ENCODE peak calls at places on chromosomes 3 and 15, in six cellular contexts. X is GM23338, W is PC-9, J is HCT116, N is IMR-90, C is adrenal gland. H is an unnamed sample.

GRCh38 chr3:126523745-126524428 is at the start of gene CHST13:
- DNase-seq in X (peak), W (peak), J (no peak), N (peak), C (no peak), H (no peak)

GRCh38 chr3:134348524-134348923 is 25.7 kb downstream of the AMOTL2 start:
- DNase-seq in X (no peak), W (peak), J (peak), N (peak), C (peak), H (no peak)

GRCh38 chr3:41717591-41718093 is 244.3 kb downstream of the ULK4 start:
- DNase-seq in X (no peak), W (no peak), J (no peak), N (no peak), C (no peak), H (no peak)

GRCh38 chr3:97957617-97958311 is 14.5 kb downstream of the RIOX2 start:
- DNase-seq in X (no peak), W (no peak), J (no peak), N (no peak), C (no peak), H (no peak)

GRCh38 chr15:81575436-81576123 is 201.6 kb upstream of the TMC3 start:
- DNase-seq in X (peak), W (no peak), J (no peak), N (peak), C (no peak), H (no peak)

GRCh38 chr15:97168704-97169475 is 791.6 kb upstream of the ARRDC4 start:
- DNase-seq in X (peak), W (no peak), J (no peak), N (no peak), C (peak), H (no peak)

GRCh38 chr3:69182588-69183299 is 60.3 kb upstream of the LMOD3 start:
- DNase-seq in X (no peak), W (no peak), J (no peak), N (peak), C (no peak), H (no peak)

GRCh38 chr3:160052385-160053047 is 63.9 kb downstream of the IL12A start:
- DNase-seq in X (no peak), W (no peak), J (no peak), N (peak), C (no peak), H (no peak)

GRCh38 chr15:72532991-72533601 is 59.0 kb downstream of the ARIH1 start:
- DNase-seq in X (peak), W (no peak), J (no peak), N (no peak), C (no peak), H (no peak)

GRCh38 chr15:66703540-66703941 is 1.5 kb downstream of the SMAD6 start:
- DNase-seq in X (peak), W (peak), J (no peak), N (peak), C (no peak), H (no peak)

GRCh38 chr3:196694202-196694638 is 17.8 kb downstream of the CEP19 start:
- DNase-seq in X (no peak), W (peak), J (no peak), N (peak), C (no peak), H (no peak)
- TF ChIP-seq CTCF in X (no peak), W (peak), J (no peak), N (no peak), C (no peak), H (no peak)

DNA sequence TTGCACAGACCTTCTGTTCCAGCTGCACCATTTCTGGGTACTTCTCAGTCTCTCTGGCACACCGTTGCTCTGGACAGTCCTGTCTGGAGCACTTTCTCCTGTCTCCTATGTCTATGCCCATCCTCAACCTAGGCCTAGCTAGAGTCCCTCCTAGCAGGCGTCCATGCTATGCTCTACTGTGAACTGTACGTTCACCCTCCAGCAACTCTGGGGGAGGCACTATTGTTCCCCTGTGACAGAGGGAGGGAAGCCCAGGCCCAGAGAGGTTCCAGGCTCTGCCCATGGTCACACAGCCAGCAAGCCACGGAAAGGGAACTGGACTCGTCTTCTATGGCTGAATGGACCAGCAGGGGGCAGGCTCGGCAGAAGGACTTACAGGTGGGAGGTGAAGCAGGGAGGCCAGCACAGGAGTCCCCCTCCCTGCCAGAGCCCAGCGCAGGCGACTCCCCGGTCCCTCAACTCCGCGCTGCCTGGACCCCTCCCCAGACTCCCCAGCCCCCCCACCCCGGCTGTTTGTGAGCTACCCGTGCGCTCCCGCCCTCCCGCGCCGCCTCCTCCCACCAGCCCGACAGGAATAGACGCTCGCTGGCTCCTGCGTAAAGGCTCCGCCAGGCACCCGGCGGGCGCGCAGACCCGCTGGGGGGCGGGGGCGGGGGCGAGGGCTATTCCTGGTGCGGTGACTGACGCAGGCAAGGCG is 1.7 kb upstream of the LINGO1 start:
- DNase-seq in X (peak), W (peak), J (peak), N (peak), C (peak), H (no peak)
- TF ChIP-seq CTCF in X (peak), W (no peak), J (peak), N (peak), C (peak), H (peak)

DNA sequence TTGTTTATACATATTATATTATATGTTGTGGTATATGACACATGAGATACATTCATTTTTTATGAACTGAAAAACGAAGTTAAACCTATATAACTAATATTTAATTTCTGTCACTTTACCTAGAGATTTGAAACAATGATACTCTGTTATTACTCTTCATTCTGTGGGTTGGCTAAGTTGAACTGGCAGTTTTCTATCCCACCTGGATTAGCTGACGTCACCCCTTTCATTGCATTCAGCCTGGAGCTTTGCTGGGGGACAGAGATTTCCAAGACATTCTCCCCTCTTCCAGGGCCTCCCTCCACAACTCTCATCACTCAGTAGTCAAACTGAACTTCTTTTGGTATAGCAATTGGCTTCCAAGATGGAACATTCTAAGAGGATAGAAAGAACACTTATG is 309.2 kb upstream of the SATB1 start:
- DNase-seq in X (no peak), W (no peak), J (no peak), N (no peak), C (no peak), H (no peak)
- TF ChIP-seq CTCF in X (no peak), W (no peak), J (no peak), N (no peak), C (no peak), H (no peak)

GRCh38 chr3:99920530-99921376 is 103.1 kb downstream of the CMSS1 start:
- DNase-seq in X (peak), W (no peak), J (no peak), N (peak), C (peak), H (no peak)
- TF ChIP-seq CTCF in X (no peak), W (no peak), J (no peak), N (no peak), C (no peak), H (no peak)